ENCODE peak calls at places on chromosomes 2 and 18, in six cellular contexts. One of them, this sample, is unnamed.

GRCh38 chr2:154637426-154637825 is 61.1 kb upstream of the KCNJ3 start:
- DNase-seq in uterus: no peak
- DNase-seq in NCI-H460: no peak
- DNase-seq in HCEC 1CT: no peak
- DNase-seq in choroid plexus epithelial cell: peak
- DNase-seq in stimulated activated CD4-positive, alpha-beta T cell treated with anti-CD3 and anti-CD28 coated beads, Interleukin-2, amount 100 ng/mL, for 48 hours: no peak
- DNase-seq in this sample: no peak

GRCh38 chr2:140639628-140640027 is 1491.2 kb downstream of the LRP1B start:
- DNase-seq in NCI-H460: no peak
- DNase-seq in HCEC 1CT: no peak
- DNase-seq in choroid plexus epithelial cell: no peak
- DNase-seq in stimulated activated CD4-positive, alpha-beta T cell treated with anti-CD3 and anti-CD28 coated beads, Interleukin-2, amount 100 ng/mL, for 48 hours: no peak
- DNase-seq in uterus: no peak
- DNase-seq in this sample: no peak

GRCh38 chr2:56666758-56667157 is 483.0 kb downstream of the CCDC85A start:
- DNase-seq in stimulated activated CD4-positive, alpha-beta T cell treated with anti-CD3 and anti-CD28 coated beads, Interleukin-2, amount 100 ng/mL, for 48 hours: no peak
- DNase-seq in HCEC 1CT: no peak
- DNase-seq in NCI-H460: no peak
- DNase-seq in uterus: no peak
- DNase-seq in choroid plexus epithelial cell: no peak
- DNase-seq in this sample: no peak

GRCh38 chr18:45255142-45255890 is 360.0 kb upstream of the SLC14A2 start:
- DNase-seq in choroid plexus epithelial cell: peak
- DNase-seq in NCI-H460: no peak
- DNase-seq in uterus: peak
- DNase-seq in HCEC 1CT: no peak
- DNase-seq in stimulated activated CD4-positive, alpha-beta T cell treated with anti-CD3 and anti-CD28 coated beads, Interleukin-2, amount 100 ng/mL, for 48 hours: no peak
- DNase-seq in this sample: peak

GRCh38 chr18:24663026-24663425 is 202.6 kb downstream of the HRH4 start:
- DNase-seq in choroid plexus epithelial cell: no peak
- DNase-seq in NCI-H460: no peak
- DNase-seq in stimulated activated CD4-positive, alpha-beta T cell treated with anti-CD3 and anti-CD28 coated beads, Interleukin-2, amount 100 ng/mL, for 48 hours: no peak
- DNase-seq in uterus: no peak
- DNase-seq in HCEC 1CT: no peak
- DNase-seq in this sample: no peak

GRCh38 chr2:147789720-147790119 is 55.1 kb upstream of the ACVR2A start:
- DNase-seq in choroid plexus epithelial cell: peak
- DNase-seq in HCEC 1CT: peak
- DNase-seq in stimulated activated CD4-positive, alpha-beta T cell treated with anti-CD3 and anti-CD28 coated beads, Interleukin-2, amount 100 ng/mL, for 48 hours: no peak
- DNase-seq in NCI-H460: no peak
- DNase-seq in uterus: no peak
- DNase-seq in this sample: no peak

GRCh38 chr2:231987088-231987788 is 25.7 kb downstream of the DIS3L2 start:
- DNase-seq in choroid plexus epithelial cell: peak
- DNase-seq in uterus: peak
- DNase-seq in stimulated activated CD4-positive, alpha-beta T cell treated with anti-CD3 and anti-CD28 coated beads, Interleukin-2, amount 100 ng/mL, for 48 hours: no peak
- DNase-seq in NCI-H460: no peak
- DNase-seq in HCEC 1CT: no peak
- DNase-seq in this sample: no peak

GRCh38 chr2:202056611-202057010 is 16.4 kb upstream of the KIAA2012 start:
- DNase-seq in choroid plexus epithelial cell: peak
- DNase-seq in stimulated activated CD4-positive, alpha-beta T cell treated with anti-CD3 and anti-CD28 coated beads, Interleukin-2, amount 100 ng/mL, for 48 hours: no peak
- DNase-seq in HCEC 1CT: peak
- DNase-seq in NCI-H460: no peak
- DNase-seq in uterus: no peak
- DNase-seq in this sample: no peak

GRCh38 chr2:8957593-8957992 is 45.9 kb downstream of the MBOAT2 start:
- DNase-seq in HCEC 1CT: no peak
- DNase-seq in choroid plexus epithelial cell: peak
- DNase-seq in NCI-H460: no peak
- DNase-seq in stimulated activated CD4-positive, alpha-beta T cell treated with anti-CD3 and anti-CD28 coated beads, Interleukin-2, amount 100 ng/mL, for 48 hours: no peak
- DNase-seq in uterus: no peak
- DNase-seq in this sample: no peak

GRCh38 chr18:52409732-52410131 is 69.7 kb downstream of the DCC start:
- DNase-seq in NCI-H460: peak
- DNase-seq in stimulated activated CD4-positive, alpha-beta T cell treated with anti-CD3 and anti-CD28 coated beads, Interleukin-2, amount 100 ng/mL, for 48 hours: no peak
- DNase-seq in choroid plexus epithelial cell: no peak
- DNase-seq in uterus: no peak
- DNase-seq in HCEC 1CT: no peak
- DNase-seq in this sample: no peak

GRCh38 chr2:219404954-219405353 is 13.2 kb upstream of the DES start:
- DNase-seq in choroid plexus epithelial cell: no peak
- DNase-seq in NCI-H460: no peak
- DNase-seq in HCEC 1CT: no peak
- DNase-seq in stimulated activated CD4-positive, alpha-beta T cell treated with anti-CD3 and anti-CD28 coated beads, Interleukin-2, amount 100 ng/mL, for 48 hours: no peak
- DNase-seq in uterus: no peak
- DNase-seq in this sample: no peak

GRCh38 chr18:30545393-30545792 is 497.1 kb downstream of the DSC3 start:
- DNase-seq in uterus: no peak
- DNase-seq in HCEC 1CT: no peak
- DNase-seq in choroid plexus epithelial cell: no peak
- DNase-seq in NCI-H460: no peak
- DNase-seq in stimulated activated CD4-positive, alpha-beta T cell treated with anti-CD3 and anti-CD28 coated beads, Interleukin-2, amount 100 ng/mL, for 48 hours: no peak
- DNase-seq in this sample: no peak

GRCh38 chr2:27315122-27315521 is 6.9 kb upstream of the UCN start:
- DNase-seq in NCI-H460: no peak
- DNase-seq in uterus: no peak
- DNase-seq in choroid plexus epithelial cell: no peak
- DNase-seq in HCEC 1CT: no peak
- DNase-seq in stimulated activated CD4-positive, alpha-beta T cell treated with anti-CD3 and anti-CD28 coated beads, Interleukin-2, amount 100 ng/mL, for 48 hours: no peak
- DNase-seq in this sample: no peak

GRCh38 chr18:28115149-28115550 is 61.8 kb downstream of the CDH2 start:
- DNase-seq in NCI-H460: no peak
- DNase-seq in choroid plexus epithelial cell: peak
- DNase-seq in HCEC 1CT: peak
- DNase-seq in stimulated activated CD4-positive, alpha-beta T cell treated with anti-CD3 and anti-CD28 coated beads, Interleukin-2, amount 100 ng/mL, for 48 hours: no peak
- DNase-seq in uterus: no peak
- DNase-seq in this sample: no peak

GRCh38 chr2:201930831-201931230 is 102.8 kb upstream of the FZD7 start:
- DNase-seq in NCI-H460: no peak
- DNase-seq in HCEC 1CT: no peak
- DNase-seq in choroid plexus epithelial cell: no peak
- DNase-seq in stimulated activated CD4-positive, alpha-beta T cell treated with anti-CD3 and anti-CD28 coated beads, Interleukin-2, amount 100 ng/mL, for 48 hours: no peak
- DNase-seq in uterus: no peak
- DNase-seq in this sample: no peak

GRCh38 chr2:239827511-239827865 is 197.7 kb downstream of the NDUFA10 start:
- DNase-seq in stimulated activated CD4-positive, alpha-beta T cell treated with anti-CD3 and anti-CD28 coated beads, Interleukin-2, amount 100 ng/mL, for 48 hours: no peak
- DNase-seq in uterus: peak
- DNase-seq in HCEC 1CT: no peak
- DNase-seq in NCI-H460: no peak
- DNase-seq in choroid plexus epithelial cell: no peak
- DNase-seq in this sample: peak